ENCODE peak calls at places on chromosomes 4 and X, in seven cellular contexts. M is fibroblast of pulmonary artery; L is neural crest cell; U is fibroblast of gingiva; R is type B pancreatic cell; J is NCI-H2029; N is activated CD4-positive, alpha-beta T cell treated with anti-CD3 and anti-CD28 coated beads, Interleukin-2, amount 10 ng/mL, durations not matched to agents 7 days and 5 days. E is an unnamed sample.

GRCh38 chr4:61443813-61444510 is 243.8 kb downstream of the ADGRL3 start:
- DNase-seq in J (no peak), N (no peak), L (no peak), M (peak), R (no peak), U (no peak), E (no peak)

GRCh38 chrX:117215683-117216082 is 752.9 kb upstream of the CT83 start:
- DNase-seq in M (no peak), U (no peak), R (no peak), L (no peak), J (no peak), N (no peak), E (no peak)

GRCh38 chrX:139204903-139205667 is 325.5 kb upstream of the F9 start:
- DNase-seq in R (peak), N (no peak), M (no peak), J (no peak), U (peak), L (peak), E (no peak)

GRCh38 chr4:67973608-67974007 is 10.3 kb upstream of the TMPRSS11A start:
- DNase-seq in M (no peak), U (no peak), R (no peak), J (no peak), N (no peak), L (no peak), E (no peak)

GRCh38 chr4:43782391-43782790 is 666.2 kb downstream of the KCTD8 start:
- DNase-seq in L (no peak), J (no peak), R (no peak), N (no peak), M (peak), U (no peak), E (no peak)

GRCh38 chrX:77628294-77629025 is 157.6 kb downstream of the ATRX start:
- DNase-seq in N (no peak), M (no peak), L (no peak), R (no peak), J (no peak), U (no peak), E (no peak)

GRCh38 chrX:22037225-22037624 is 5.1 kb downstream of the PHEX start:
- DNase-seq in N (no peak), R (no peak), U (no peak), J (no peak), L (no peak), M (no peak), E (no peak)

GRCh38 chr4:184288451-184289178 is 70.9 kb upstream of the ENPP6 start:
- DNase-seq in U (no peak), L (no peak), J (no peak), N (no peak), M (no peak), R (no peak), E (no peak)

GRCh38 chr4:130648570-130648969 is 1552.6 kb downstream of the C4orf33 start:
- DNase-seq in N (no peak), M (no peak), J (no peak), U (no peak), L (no peak), R (no peak), E (no peak)

GRCh38 chr4:168731006-168731636 is 234.3 kb downstream of the PALLD start:
- DNase-seq in U (peak), N (no peak), R (no peak), J (no peak), M (peak), L (no peak), E (no peak)

GRCh38 chr4:2395038-2395437 is 23.4 kb downstream of the ZFYVE28 start:
- DNase-seq in L (no peak), J (no peak), U (no peak), M (peak), R (no peak), N (no peak), E (no peak)